ENCODE peak calls at places on chromosomes 4 and X, in five cellular contexts. X is activated CD4-positive, alpha-beta T cell treated with anti-CD3 and anti-CD28 coated beads, Interleukin-2, amount 10 ng/mL, durations not matched to agents 7 days and 5 days; A is HL-60; W is endothelial cell; U is iPS-NIHi11. E is an unnamed sample.

GRCh38 chr4:123597586-123597985 is 201.0 kb downstream of the SPRY1 start:
- DNase-seq in X (no peak), A (no peak), W (no peak), U (no peak), E (no peak)

GRCh38 chrX:154486052-154486395 is 391 bp downstream of the UBL4A start:
- DNase-seq in X (peak), A (no peak), W (no peak), U (no peak), E (peak)

GRCh38 chrX:111719426-111720210 is 38.6 kb downstream of the ALG13 start:
- DNase-seq in X (no peak), A (peak), W (no peak), U (no peak), E (no peak)

GRCh38 chr4:102780476-102781144 is 19.8 kb upstream of the MANBA start:
- DNase-seq in X (no peak), A (no peak), W (no peak), U (no peak), E (no peak)

GRCh38 chr4:9949573-9949972 is 71.7 kb downstream of the SLC2A9 start:
- DNase-seq in X (no peak), A (no peak), W (no peak), U (no peak), E (no peak)

GRCh38 chr4:13656569-13656988 is 29.1 kb upstream of the BOD1L1 start:
- DNase-seq in X (peak), A (peak), W (peak), U (peak), E (peak)

GRCh38 chr4:48863728-48864127 is 32.8 kb downstream of the OCIAD1 start:
- DNase-seq in X (no peak), A (no peak), W (no peak), U (no peak), E (no peak)

GRCh38 chr4:139934786-139935330 is 219.1 kb downstream of the MAML3 start:
- DNase-seq in X (no peak), A (no peak), W (no peak), U (no peak), E (no peak)

GRCh38 chr4:60944070-60944469 is 256.1 kb upstream of the ADGRL3 start:
- DNase-seq in X (no peak), A (no peak), W (no peak), U (no peak), E (no peak)

GRCh38 chr4:2817701-2818350 is 24.9 kb downstream of the SH3BP2 start:
- DNase-seq in X (no peak), A (no peak), W (no peak), U (peak), E (peak)

GRCh38 chr4:139955600-139955999 is 198.4 kb downstream of the MAML3 start:
- DNase-seq in X (no peak), A (no peak), W (no peak), U (peak), E (no peak)

GRCh38 chr4:65495439-65495838 is 174.8 kb downstream of the EPHA5 start:
- DNase-seq in X (no peak), A (no peak), W (no peak), U (no peak), E (no peak)

GRCh38 chr4:113576947-113577678 is 184.4 kb downstream of the CAMK2D start:
- DNase-seq in X (no peak), A (no peak), W (no peak), U (no peak), E (no peak)